ENCODE peak calls at places on chromosomes 3 and 15, in four cellular contexts. H is progenitor cell of endocrine pancreas, P is fibroblast of villous mesenchyme, M is breast epithelium. N is an unnamed sample.

GRCh38 chr3:192130534-192131132 is 596.7 kb downstream of the FGF12 start:
- DNase-seq in M (peak), H (no peak), P (peak), N (peak)

GRCh38 chr3:73622135-73622534 is 2.6 kb downstream of the PDZRN3 start:
- DNase-seq in M (no peak), H (peak), P (peak), N (peak)

GRCh38 chr3:188861847-188862740 is 309.7 kb upstream of the TPRG1 start:
- DNase-seq in P (peak), M (no peak), H (no peak), N (no peak)

GRCh38 chr3:61452536-61452991 is 108.8 kb upstream of the PTPRG start:
- DNase-seq in P (no peak), H (no peak), M (no peak), N (no peak)

GRCh38 chr15:37262922-37263608 is 162.7 kb upstream of the MEIS2 start:
- DNase-seq in M (no peak), H (no peak), P (no peak), N (no peak)

GRCh38 chr3:174191380-174191779 is 667.8 kb upstream of the NAALADL2 start:
- DNase-seq in M (no peak), H (no peak), P (no peak), N (no peak)

GRCh38 chr15:64894395-64895056 is 17.2 kb upstream of the ANKDD1A start:
- DNase-seq in M (no peak), H (peak), P (no peak), N (no peak)

GRCh38 chr3:75272708-75273107 is 391.4 kb upstream of the FRG2C start:
- DNase-seq in P (peak), M (no peak), H (no peak), N (no peak)

GRCh38 chr15:64690008-64690407 is 85.4 kb downstream of the RBPMS2 start:
- DNase-seq in P (no peak), H (no peak), M (no peak), N (no peak)

GRCh38 chr3:72860846-72861245 is 12.6 kb upstream of the SHQ1 start:
- DNase-seq in M (no peak), H (no peak), P (no peak), N (no peak)

GRCh38 chr15:41788262-41788661 is 14.0 kb downstream of the MAPKBP1 start:
- DNase-seq in M (no peak), P (no peak), H (no peak), N (no peak)

GRCh38 chr3:82133070-82133606 is 371.7 kb upstream of the GBE1 start:
- DNase-seq in P (peak), H (peak), M (peak), N (peak)

GRCh38 chr15:63331456-63331855 is 50.2 kb downstream of the CA12 start:
- DNase-seq in H (no peak), P (no peak), M (no peak), N (no peak)

GRCh38 chr3:141000027-141000663 is 51.0 kb upstream of the SPSB4 start:
- DNase-seq in P (peak), M (no peak), H (peak), N (peak)

GRCh38 chr3:100210777-100211145 is 50.0 kb upstream of the TBC1D23 start:
- DNase-seq in M (no peak), H (no peak), P (peak), N (no peak)

GRCh38 chr3:60199306-60199705 is 1051.9 kb downstream of the FHIT start:
- DNase-seq in M (no peak), P (no peak), H (no peak), N (no peak)

GRCh38 chr3:122497425-122497824 is 17.3 kb downstream of the KPNA1 start:
- DNase-seq in P (peak), M (no peak), H (no peak), N (no peak)

GRCh38 chr3:44584646-44585501 is at the start of gene ZNF660:
- DNase-seq in H (peak), M (peak), P (peak), N (peak)

GRCh38 chr3:154464440-154465148 is 34.6 kb upstream of the GPR149 start:
- DNase-seq in P (no peak), H (no peak), M (no peak), N (no peak)

GRCh38 chr3:150756491-150757059 is 6.4 kb downstream of the SIAH2 start:
- DNase-seq in P (no peak), H (no peak), M (no peak), N (no peak)

DNA sequence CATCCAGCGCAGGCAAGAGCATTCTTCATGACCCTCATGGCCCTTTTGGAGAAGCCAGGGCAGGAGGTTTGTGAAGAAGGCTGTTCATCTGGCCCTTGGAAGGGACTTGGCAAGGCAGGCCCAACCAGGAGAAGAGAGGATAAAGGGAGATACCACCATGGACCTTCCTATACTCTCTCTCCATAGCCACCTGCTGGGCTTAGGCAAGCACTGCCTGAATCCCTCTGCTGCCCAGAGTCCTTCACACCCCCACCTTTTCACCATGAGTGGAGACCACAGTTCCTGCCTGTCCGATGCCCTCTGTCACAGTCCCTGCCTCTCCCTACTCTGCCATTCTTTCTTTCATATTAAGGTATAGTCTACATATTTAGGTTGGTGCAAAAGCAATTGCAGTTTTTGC is 10.6 kb upstream of the SFMBT1 start:
- DNase-seq in H (no peak), M (no peak), P (peak), N (no peak)
- TF ChIP-seq CTCF in H (peak), M (no peak), P (peak), N (no peak)

GRCh38 chr3:12288466-12289129 is at the start of gene PPARG:
- DNase-seq in H (peak), M (no peak), P (peak), N (peak)
- TF ChIP-seq CTCF in H (no peak), M (no peak), P (no peak), N (no peak)

GRCh38 chr15:99711685-99712084 is 21.6 kb downstream of the LYSMD4 start:
- DNase-seq in P (no peak), H (no peak), M (no peak), N (no peak)

GRCh38 chr15:99708563-99708962 is 24.7 kb downstream of the LYSMD4 start:
- DNase-seq in P (peak), H (no peak), M (peak), N (no peak)

GRCh38 chr15:99709243-99709986 is 23.8 kb downstream of the LYSMD4 start:
- DNase-seq in H (no peak), P (no peak), M (no peak), N (no peak)

GRCh38 chr15:99716540-99716939 is 16.7 kb downstream of the LYSMD4 start:
- DNase-seq in H (no peak), M (no peak), P (no peak), N (no peak)

GRCh38 chr15:99712415-99712814 is 20.8 kb downstream of the LYSMD4 start:
- DNase-seq in H (no peak), M (no peak), P (no peak), N (peak)
- TF ChIP-seq CTCF in H (no peak), M (no peak), P (no peak), N (no peak)

GRCh38 chr15:34620122-34620521 is 36.7 kb upstream of the GOLGA8B start:
- DNase-seq in P (no peak), H (no peak), M (no peak), N (no peak)

GRCh38 chr15:34620814-34621213 is 37.4 kb upstream of the GOLGA8B start:
- DNase-seq in P (peak), M (no peak), H (no peak), N (no peak)

GRCh38 chr15:34619151-34619550 is 35.7 kb upstream of the GOLGA8B start:
- DNase-seq in M (no peak), P (no peak), H (no peak), N (no peak)

GRCh38 chr15:34618073-34618472 is 34.6 kb upstream of the GOLGA8B start:
- DNase-seq in P (no peak), H (no peak), M (no peak), N (no peak)

DNA sequence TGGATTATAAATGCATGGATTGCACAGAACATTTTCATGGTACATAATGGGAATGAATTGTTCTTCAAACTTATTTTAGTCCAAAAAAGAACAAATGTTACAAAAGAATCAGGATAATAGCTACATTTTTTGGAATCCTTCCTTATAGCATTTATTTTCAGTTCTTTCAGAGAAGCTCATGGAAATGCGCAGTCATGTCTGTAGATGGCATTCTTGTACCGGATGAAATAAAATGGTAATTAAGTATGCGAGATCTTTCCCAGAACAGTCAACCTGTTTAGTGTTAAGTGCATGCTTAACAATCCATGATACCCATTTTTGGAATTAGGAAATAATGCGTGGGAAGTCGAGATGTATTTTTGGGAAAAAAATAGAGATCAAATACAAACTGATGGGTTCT is 38.2 kb upstream of the GOLGA8B start:
- DNase-seq in H (no peak), M (no peak), P (peak), N (no peak)
- TF ChIP-seq CTCF in H (no peak), M (no peak), P (peak), N (no peak)

DNA sequence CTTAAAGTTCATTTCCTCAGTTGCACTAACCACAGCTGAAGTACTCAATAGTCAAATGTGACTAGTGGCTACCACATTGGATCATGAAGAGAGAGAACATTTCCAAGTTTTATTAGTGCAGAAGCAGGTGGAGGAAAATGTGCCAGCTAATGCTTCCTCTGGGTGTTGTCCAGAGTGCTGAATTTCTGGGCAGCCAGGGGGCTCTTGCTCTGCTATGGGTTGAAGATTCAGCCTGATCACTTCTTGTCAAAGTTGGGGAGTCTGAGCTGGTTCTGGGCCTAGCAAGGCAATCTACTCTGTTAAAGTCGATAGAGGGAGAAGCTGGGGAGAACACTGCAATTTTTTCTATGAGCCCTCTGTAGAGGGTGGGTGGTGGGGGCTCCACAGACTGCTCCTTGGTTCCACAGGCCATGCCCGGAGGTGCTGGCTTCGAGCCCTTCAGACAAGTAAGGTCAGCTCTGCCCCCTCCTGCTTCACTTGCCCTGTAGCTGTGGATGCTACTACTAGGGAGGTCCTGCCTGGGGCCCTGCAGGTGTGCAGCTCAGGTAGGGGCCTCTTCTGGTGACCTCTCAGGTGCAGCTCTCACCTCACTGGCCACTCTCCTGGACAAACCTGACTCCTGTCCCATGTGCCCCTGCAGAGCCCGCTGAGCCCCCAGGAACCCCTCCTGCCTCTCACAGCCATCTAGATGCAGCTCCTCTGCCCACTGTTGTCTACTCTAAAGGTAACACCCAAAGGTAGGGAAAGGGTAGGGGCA is 8.2 kb downstream of the ALG3 start:
- DNase-seq in P (peak), M (no peak), H (no peak), N (no peak)
- TF ChIP-seq CTCF in P (peak), M (no peak), H (no peak), N (no peak)

GRCh38 chr15:30878515-30878914 is 25.2 kb upstream of the FAN1 start:
- DNase-seq in H (no peak), P (no peak), M (no peak), N (no peak)
- TF ChIP-seq CTCF in H (no peak), P (no peak), M (no peak), N (no peak)